ENCODE peak calls at places on chromosomes 2 and 18, in ten cellular contexts. One of them, this sample, is unnamed.

GRCh38 chr18:57807336-57808117 is 4.4 kb upstream of the ATP8B1 start:
- DNase-seq in EH: peak; percentile 93
- DNase-seq in T-cell: no peak
- DNase-seq in coronary artery: no peak
- DNase-seq in transverse colon: no peak
- DNase-seq in frontal cortex: no peak
- DNase-seq in activated CD8-positive, alpha-beta memory T cell treated with anti-CD3 and anti-CD28 coated beads for 24 hours: no peak
- DNase-seq in lower lobe of right lung: no peak
- DNase-seq in GDM1: no peak
- DNase-seq in MM.1S: no peak
- DNase-seq in this sample: no peak

GRCh38 chr2:202510911-202511310 is 123.9 kb upstream of the FAM117B start:
- DNase-seq in GDM1: no peak
- DNase-seq in transverse colon: no peak
- DNase-seq in frontal cortex: no peak
- DNase-seq in T-cell: no peak
- DNase-seq in coronary artery: no peak
- DNase-seq in EH: peak; percentile 11
- DNase-seq in MM.1S: no peak
- DNase-seq in activated CD8-positive, alpha-beta memory T cell treated with anti-CD3 and anti-CD28 coated beads for 24 hours: no peak
- DNase-seq in lower lobe of right lung: no peak
- DNase-seq in this sample: no peak

GRCh38 chr2:188676012-188676405 is 298.2 kb upstream of the COL3A1 start:
- DNase-seq in transverse colon: no peak
- DNase-seq in coronary artery: no peak
- DNase-seq in lower lobe of right lung: no peak
- DNase-seq in activated CD8-positive, alpha-beta memory T cell treated with anti-CD3 and anti-CD28 coated beads for 24 hours: no peak
- DNase-seq in MM.1S: no peak
- DNase-seq in EH: peak; percentile 46
- DNase-seq in GDM1: no peak
- DNase-seq in T-cell: no peak
- DNase-seq in frontal cortex: no peak
- DNase-seq in this sample: no peak

GRCh38 chr2:39225564-39225963 is 18.2 kb downstream of the CDKL4 start:
- DNase-seq in lower lobe of right lung: no peak
- DNase-seq in GDM1: no peak
- DNase-seq in activated CD8-positive, alpha-beta memory T cell treated with anti-CD3 and anti-CD28 coated beads for 24 hours: no peak
- DNase-seq in frontal cortex: no peak
- DNase-seq in T-cell: no peak
- DNase-seq in MM.1S: peak; percentile 10
- DNase-seq in coronary artery: no peak
- DNase-seq in EH: no peak
- DNase-seq in transverse colon: no peak
- DNase-seq in this sample: peak; percentile 40

GRCh38 chr2:150878347-150878746 is 383.3 kb downstream of the RBM43 start:
- DNase-seq in T-cell: no peak
- DNase-seq in activated CD8-positive, alpha-beta memory T cell treated with anti-CD3 and anti-CD28 coated beads for 24 hours: no peak
- DNase-seq in GDM1: no peak
- DNase-seq in frontal cortex: no peak
- DNase-seq in EH: peak; percentile 49
- DNase-seq in coronary artery: no peak
- DNase-seq in lower lobe of right lung: no peak
- DNase-seq in MM.1S: no peak
- DNase-seq in transverse colon: no peak
- DNase-seq in this sample: no peak

GRCh38 chr18:75574197-75574596 is 146.7 kb upstream of the SMIM21 start:
- DNase-seq in GDM1: no peak
- DNase-seq in frontal cortex: no peak
- DNase-seq in activated CD8-positive, alpha-beta memory T cell treated with anti-CD3 and anti-CD28 coated beads for 24 hours: no peak
- DNase-seq in MM.1S: no peak
- DNase-seq in transverse colon: no peak
- DNase-seq in coronary artery: no peak
- DNase-seq in lower lobe of right lung: no peak
- DNase-seq in T-cell: no peak
- DNase-seq in EH: no peak
- DNase-seq in this sample: no peak

GRCh38 chr2:191701696-191702095 is 23.8 kb downstream of the NABP1 start:
- DNase-seq in T-cell: no peak
- DNase-seq in EH: peak; percentile 41
- DNase-seq in transverse colon: no peak
- DNase-seq in lower lobe of right lung: no peak
- DNase-seq in GDM1: no peak
- DNase-seq in activated CD8-positive, alpha-beta memory T cell treated with anti-CD3 and anti-CD28 coated beads for 24 hours: no peak
- DNase-seq in frontal cortex: no peak
- DNase-seq in MM.1S: no peak
- DNase-seq in coronary artery: no peak
- DNase-seq in this sample: no peak

GRCh38 chr18:49608366-49608747 is 46.5 kb downstream of the LIPG start:
- DNase-seq in GDM1: no peak
- DNase-seq in activated CD8-positive, alpha-beta memory T cell treated with anti-CD3 and anti-CD28 coated beads for 24 hours: no peak
- DNase-seq in T-cell: no peak
- DNase-seq in transverse colon: no peak
- DNase-seq in frontal cortex: no peak
- DNase-seq in coronary artery: no peak
- DNase-seq in EH: no peak
- DNase-seq in MM.1S: no peak
- DNase-seq in lower lobe of right lung: no peak
- DNase-seq in this sample: no peak

GRCh38 chr18:5630057-5630765 is 86.4 kb upstream of the EPB41L3 start:
- DNase-seq in coronary artery: no peak
- DNase-seq in T-cell: no peak
- DNase-seq in frontal cortex: peak; percentile 77
- DNase-seq in MM.1S: peak; percentile 67
- DNase-seq in transverse colon: peak; percentile 88
- DNase-seq in activated CD8-positive, alpha-beta memory T cell treated with anti-CD3 and anti-CD28 coated beads for 24 hours: peak; percentile 62
- DNase-seq in lower lobe of right lung: peak; percentile 85
- DNase-seq in EH: peak; percentile 26
- DNase-seq in GDM1: no peak
- DNase-seq in this sample: peak; percentile 49

GRCh38 chr2:200812122-200813022 is 662 bp downstream of the BZW1 start:
- DNase-seq in lower lobe of right lung: peak; percentile 87
- DNase-seq in T-cell: peak; percentile 46
- DNase-seq in frontal cortex: peak; percentile 50
- DNase-seq in GDM1: peak; percentile 61
- DNase-seq in EH: peak; percentile 79
- DNase-seq in MM.1S: peak; percentile 65
- DNase-seq in activated CD8-positive, alpha-beta memory T cell treated with anti-CD3 and anti-CD28 coated beads for 24 hours: peak; percentile 86
- DNase-seq in coronary artery: peak; percentile 89
- DNase-seq in transverse colon: peak; percentile 88
- DNase-seq in this sample: peak; percentile 79

GRCh38 chr2:44639399-44639798 is 277.7 kb downstream of the CAMKMT start:
- DNase-seq in frontal cortex: no peak
- DNase-seq in coronary artery: no peak
- DNase-seq in lower lobe of right lung: no peak
- DNase-seq in MM.1S: no peak
- DNase-seq in activated CD8-positive, alpha-beta memory T cell treated with anti-CD3 and anti-CD28 coated beads for 24 hours: no peak
- DNase-seq in EH: no peak
- DNase-seq in T-cell: no peak
- DNase-seq in transverse colon: no peak
- DNase-seq in GDM1: no peak
- DNase-seq in this sample: no peak

GRCh38 chr2:106147665-106148064 is 46.4 kb downstream of the UXS1 start:
- DNase-seq in MM.1S: no peak
- DNase-seq in EH: peak; percentile 25
- DNase-seq in transverse colon: no peak
- DNase-seq in coronary artery: no peak
- DNase-seq in frontal cortex: no peak
- DNase-seq in lower lobe of right lung: no peak
- DNase-seq in GDM1: no peak
- DNase-seq in activated CD8-positive, alpha-beta memory T cell treated with anti-CD3 and anti-CD28 coated beads for 24 hours: no peak
- DNase-seq in T-cell: no peak
- DNase-seq in this sample: peak; percentile 53

GRCh38 chr18:79681484-79682387 is 2.1 kb downstream of the CTDP1 start:
- DNase-seq in frontal cortex: no peak
- DNase-seq in lower lobe of right lung: no peak
- DNase-seq in coronary artery: no peak
- DNase-seq in EH: no peak
- DNase-seq in activated CD8-positive, alpha-beta memory T cell treated with anti-CD3 and anti-CD28 coated beads for 24 hours: peak; percentile 69
- DNase-seq in T-cell: peak; percentile 70
- DNase-seq in MM.1S: no peak
- DNase-seq in transverse colon: peak; percentile 87
- DNase-seq in GDM1: peak; percentile 11
- DNase-seq in this sample: no peak

GRCh38 chr2:14558382-14558919 is 74.1 kb upstream of the LRATD1 start:
- DNase-seq in EH: no peak
- DNase-seq in activated CD8-positive, alpha-beta memory T cell treated with anti-CD3 and anti-CD28 coated beads for 24 hours: no peak
- DNase-seq in T-cell: no peak
- DNase-seq in frontal cortex: no peak
- DNase-seq in coronary artery: no peak
- DNase-seq in GDM1: no peak
- DNase-seq in transverse colon: no peak
- DNase-seq in MM.1S: no peak
- DNase-seq in lower lobe of right lung: no peak
- DNase-seq in this sample: no peak

GRCh38 chr2:239393401-239393940 is 7.3 kb downstream of the HDAC4 start:
- DNase-seq in T-cell: no peak
- DNase-seq in MM.1S: no peak
- DNase-seq in transverse colon: peak; percentile 55
- DNase-seq in coronary artery: no peak
- DNase-seq in lower lobe of right lung: peak; percentile 52
- DNase-seq in activated CD8-positive, alpha-beta memory T cell treated with anti-CD3 and anti-CD28 coated beads for 24 hours: no peak
- DNase-seq in GDM1: no peak
- DNase-seq in EH: peak; percentile 12
- DNase-seq in frontal cortex: no peak
- DNase-seq in this sample: no peak

GRCh38 chr2:230007931-230008707 is 60.6 kb downstream of the SLC16A14 start:
- DNase-seq in MM.1S: peak; percentile 79
- DNase-seq in activated CD8-positive, alpha-beta memory T cell treated with anti-CD3 and anti-CD28 coated beads for 24 hours: peak; percentile 92
- DNase-seq in coronary artery: no peak
- DNase-seq in GDM1: peak; percentile 59
- DNase-seq in lower lobe of right lung: peak; percentile 77
- DNase-seq in transverse colon: peak; percentile 84
- DNase-seq in frontal cortex: peak; percentile 6
- DNase-seq in EH: peak; percentile 71
- DNase-seq in T-cell: peak; percentile 61
- DNase-seq in this sample: peak; percentile 83

GRCh38 chr2:203175371-203175770 is 63.4 kb upstream of the CYP20A1 start:
- DNase-seq in activated CD8-positive, alpha-beta memory T cell treated with anti-CD3 and anti-CD28 coated beads for 24 hours: no peak
- DNase-seq in coronary artery: no peak
- DNase-seq in lower lobe of right lung: no peak
- DNase-seq in GDM1: no peak
- DNase-seq in MM.1S: no peak
- DNase-seq in T-cell: no peak
- DNase-seq in EH: peak; percentile 41
- DNase-seq in transverse colon: no peak
- DNase-seq in frontal cortex: no peak
- DNase-seq in this sample: no peak

GRCh38 chr2:8677646-8678592 is 3.9 kb upstream of the ID2 start:
- DNase-seq in EH: peak; percentile 80
- DNase-seq in T-cell: no peak
- DNase-seq in coronary artery: peak; percentile 87
- DNase-seq in transverse colon: peak; percentile 57
- DNase-seq in MM.1S: peak; percentile 48
- DNase-seq in lower lobe of right lung: peak; percentile 68
- DNase-seq in frontal cortex: no peak
- DNase-seq in activated CD8-positive, alpha-beta memory T cell treated with anti-CD3 and anti-CD28 coated beads for 24 hours: peak; percentile 73
- DNase-seq in GDM1: peak; percentile 5
- DNase-seq in this sample: peak; percentile 53

GRCh38 chr2:235052514-235053354 is 100.9 kb downstream of the SH3BP4 start:
- DNase-seq in coronary artery: peak; percentile 65
- DNase-seq in T-cell: no peak
- DNase-seq in EH: no peak
- DNase-seq in lower lobe of right lung: no peak
- DNase-seq in GDM1: no peak
- DNase-seq in frontal cortex: no peak
- DNase-seq in MM.1S: no peak
- DNase-seq in activated CD8-positive, alpha-beta memory T cell treated with anti-CD3 and anti-CD28 coated beads for 24 hours: no peak
- DNase-seq in transverse colon: peak; percentile 30
- DNase-seq in this sample: no peak

GRCh38 chr2:47682231-47682749 is 100.7 kb upstream of the MSH6 start:
- DNase-seq in GDM1: no peak
- DNase-seq in lower lobe of right lung: no peak
- DNase-seq in EH: no peak
- DNase-seq in T-cell: no peak
- DNase-seq in MM.1S: no peak
- DNase-seq in activated CD8-positive, alpha-beta memory T cell treated with anti-CD3 and anti-CD28 coated beads for 24 hours: no peak
- DNase-seq in coronary artery: no peak
- DNase-seq in frontal cortex: no peak
- DNase-seq in transverse colon: no peak
- DNase-seq in this sample: no peak

GRCh38 chr2:198337368-198337767 is 533.0 kb downstream of the PLCL1 start:
- DNase-seq in EH: no peak
- DNase-seq in activated CD8-positive, alpha-beta memory T cell treated with anti-CD3 and anti-CD28 coated beads for 24 hours: no peak
- DNase-seq in T-cell: no peak
- DNase-seq in GDM1: no peak
- DNase-seq in frontal cortex: no peak
- DNase-seq in transverse colon: no peak
- DNase-seq in coronary artery: no peak
- DNase-seq in MM.1S: no peak
- DNase-seq in lower lobe of right lung: no peak
- DNase-seq in this sample: no peak

GRCh38 chr18:13218376-13219011 is at the start of gene LDLRAD4:
- DNase-seq in activated CD8-positive, alpha-beta memory T cell treated with anti-CD3 and anti-CD28 coated beads for 24 hours: peak; percentile 74
- DNase-seq in transverse colon: peak; percentile 59
- DNase-seq in coronary artery: peak; percentile 86
- DNase-seq in lower lobe of right lung: no peak
- DNase-seq in T-cell: peak; percentile 48
- DNase-seq in MM.1S: no peak
- DNase-seq in GDM1: peak; percentile 58
- DNase-seq in frontal cortex: peak; percentile 67
- DNase-seq in EH: no peak
- DNase-seq in this sample: no peak

GRCh38 chr2:74440005-74440377 is 1.7 kb downstream of the RTKN start:
- DNase-seq in GDM1: no peak
- DNase-seq in transverse colon: peak; percentile 54
- DNase-seq in lower lobe of right lung: no peak
- DNase-seq in MM.1S: no peak
- DNase-seq in frontal cortex: peak; percentile 90
- DNase-seq in EH: peak; percentile 65
- DNase-seq in activated CD8-positive, alpha-beta memory T cell treated with anti-CD3 and anti-CD28 coated beads for 24 hours: no peak
- DNase-seq in T-cell: no peak
- DNase-seq in coronary artery: no peak
- DNase-seq in this sample: no peak

GRCh38 chr2:198615972-198616371 is 811.6 kb downstream of the PLCL1 start:
- DNase-seq in T-cell: no peak
- DNase-seq in activated CD8-positive, alpha-beta memory T cell treated with anti-CD3 and anti-CD28 coated beads for 24 hours: no peak
- DNase-seq in frontal cortex: no peak
- DNase-seq in GDM1: no peak
- DNase-seq in coronary artery: no peak
- DNase-seq in EH: peak; percentile 62
- DNase-seq in lower lobe of right lung: no peak
- DNase-seq in MM.1S: no peak
- DNase-seq in transverse colon: peak; percentile 51
- DNase-seq in this sample: peak; percentile 4

GRCh38 chr2:174683392-174683759 is 80.9 kb downstream of the CHRNA1 start:
- DNase-seq in T-cell: no peak
- DNase-seq in transverse colon: no peak
- DNase-seq in activated CD8-positive, alpha-beta memory T cell treated with anti-CD3 and anti-CD28 coated beads for 24 hours: peak; percentile 73
- DNase-seq in coronary artery: no peak
- DNase-seq in lower lobe of right lung: no peak
- DNase-seq in MM.1S: no peak
- DNase-seq in frontal cortex: peak; percentile 46
- DNase-seq in EH: peak; percentile 77
- DNase-seq in GDM1: peak; percentile 25
- DNase-seq in this sample: peak; percentile 32

GRCh38 chr2:200300650-200301314 is 5.7 kb upstream of the SPATS2L start:
- DNase-seq in transverse colon: no peak
- DNase-seq in activated CD8-positive, alpha-beta memory T cell treated with anti-CD3 and anti-CD28 coated beads for 24 hours: no peak
- DNase-seq in MM.1S: no peak
- DNase-seq in GDM1: no peak
- DNase-seq in frontal cortex: no peak
- DNase-seq in coronary artery: no peak
- DNase-seq in EH: peak; percentile 79
- DNase-seq in T-cell: no peak
- DNase-seq in lower lobe of right lung: no peak
- DNase-seq in this sample: no peak

GRCh38 chr2:45460825-45461224 is 150.2 kb downstream of the SRBD1 start:
- DNase-seq in T-cell: no peak
- DNase-seq in coronary artery: no peak
- DNase-seq in EH: no peak
- DNase-seq in frontal cortex: no peak
- DNase-seq in MM.1S: no peak
- DNase-seq in GDM1: no peak
- DNase-seq in lower lobe of right lung: no peak
- DNase-seq in activated CD8-positive, alpha-beta memory T cell treated with anti-CD3 and anti-CD28 coated beads for 24 hours: no peak
- DNase-seq in transverse colon: no peak
- DNase-seq in this sample: no peak

GRCh38 chr18:39752351-39752750 is 2186.8 kb upstream of the CELF4 start:
- DNase-seq in transverse colon: no peak
- DNase-seq in MM.1S: no peak
- DNase-seq in lower lobe of right lung: no peak
- DNase-seq in coronary artery: no peak
- DNase-seq in frontal cortex: no peak
- DNase-seq in T-cell: no peak
- DNase-seq in activated CD8-positive, alpha-beta memory T cell treated with anti-CD3 and anti-CD28 coated beads for 24 hours: no peak
- DNase-seq in EH: no peak
- DNase-seq in GDM1: no peak
- DNase-seq in this sample: no peak

This sample was measured in GM12865.